ENCODE peak calls at places on chromosomes 12 and 14, in seven cellular contexts. J, N, D, S, G, Q and B are unnamed samples.

GRCh38 chr14:54189358-54190354 is 207.2 kb upstream of the CDKN3 start:
- DNase-seq in J (no peak), N (no peak), D (no peak), S (no peak), G (no peak), Q (peak), B (no peak)

GRCh38 chr12:27220057-27220987 is 23.8 kb upstream of the STK38L start:
- DNase-seq in J (no peak), N (no peak), D (no peak), S (no peak), G (no peak), Q (no peak), B (no peak)

GRCh38 chr12:15756822-15757221 is 32.4 kb downstream of the EPS8 start:
- DNase-seq in J (no peak), N (no peak), D (no peak), S (no peak), G (no peak), Q (no peak), B (no peak)

GRCh38 chr12:81998761-81999378 is 239.7 kb upstream of the PPFIA2 start:
- DNase-seq in J (no peak), N (no peak), D (no peak), S (no peak), G (no peak), Q (no peak), B (no peak)

GRCh38 chr14:100176811-100177327 is 17.4 kb upstream of the DEGS2 start:
- DNase-seq in J (no peak), N (no peak), D (no peak), S (no peak), G (no peak), Q (no peak), B (no peak)

GRCh38 chr12:107929436-107929835 is 154.9 kb downstream of the ASCL4 start:
- DNase-seq in J (no peak), N (no peak), D (no peak), S (no peak), G (peak), Q (no peak), B (peak)

GRCh38 chr12:19201653-19202052 is 72.1 kb downstream of the PLEKHA5 start:
- DNase-seq in J (no peak), N (no peak), D (no peak), S (no peak), G (no peak), Q (no peak), B (no peak)

GRCh38 chr12:94571556-94571955 is 78.8 kb downstream of the TMCC3 start:
- DNase-seq in J (no peak), N (peak), D (peak), S (no peak), G (no peak), Q (peak), B (no peak)

GRCh38 chr12:26831959-26832816 is 806 bp downstream of the ITPR2 start:
- DNase-seq in J (peak), N (peak), D (peak), S (peak), G (peak), Q (peak), B (peak)

GRCh38 chr14:59464651-59465569 is at the start of gene GPR135:
- DNase-seq in J (peak), N (peak), D (peak), S (peak), G (peak), Q (peak), B (peak)

GRCh38 chr14:99817331-99817730 is 24.1 kb downstream of the EML1 start:
- DNase-seq in J (peak), N (no peak), D (no peak), S (no peak), G (no peak), Q (no peak), B (no peak)

GRCh38 chr12:53806689-53807088 is 54.9 kb upstream of the CISTR start:
- DNase-seq in J (no peak), N (no peak), D (no peak), S (no peak), G (no peak), Q (no peak), B (no peak)

GRCh38 chr12:60345442-60345841 is 749.6 kb downstream of the SLC16A7 start:
- DNase-seq in J (no peak), N (no peak), D (no peak), S (no peak), G (no peak), Q (no peak), B (no peak)

GRCh38 chr14:39267592-39268112 is 33.9 kb downstream of the MIA2 start:
- DNase-seq in J (no peak), N (no peak), D (no peak), S (no peak), G (no peak), Q (no peak), B (peak)

GRCh38 chr12:95213119-95213518 is 4.1 kb downstream of the FGD6 start:
- DNase-seq in J (no peak), N (no peak), D (no peak), S (no peak), G (no peak), Q (no peak), B (no peak)

GRCh38 chr12:12272869-12273268 is 6.0 kb upstream of the LRP6 start:
- DNase-seq in J (no peak), N (no peak), D (no peak), S (no peak), G (no peak), Q (no peak), B (no peak)

GRCh38 chr12:100427078-100427477 is 46.6 kb upstream of the NR1H4 start:
- DNase-seq in J (no peak), N (no peak), D (no peak), S (no peak), G (no peak), Q (no peak), B (no peak)

GRCh38 chr12:1606021-1606622 is 11.7 kb upstream of the FBXL14 start:
- DNase-seq in J (peak), N (peak), D (peak), S (peak), G (peak), Q (peak), B (peak)

GRCh38 chr12:49706351-49707126 is 666 bp downstream of the FMNL3 start:
- DNase-seq in J (peak), N (peak), D (no peak), S (no peak), G (peak), Q (peak), B (peak)

GRCh38 chr14:101220921-101221510 is 317.5 kb upstream of the RTL1 start:
- DNase-seq in J (peak), N (no peak), D (no peak), S (no peak), G (no peak), Q (no peak), B (no peak)

GRCh38 chr12:50572760-50573159 is 68.0 kb downstream of the DIP2B start:
- DNase-seq in J (no peak), N (no peak), D (no peak), S (no peak), G (no peak), Q (no peak), B (no peak)

GRCh38 chr14:70882771-70883492 is 24.3 kb upstream of the PCNX1 start:
- DNase-seq in J (no peak), N (no peak), D (no peak), S (no peak), G (no peak), Q (peak), B (no peak)

GRCh38 chr12:52496590-52497071 is 3.6 kb upstream of the KRT6A start:
- DNase-seq in J (peak), N (no peak), D (no peak), S (no peak), G (peak), Q (no peak), B (no peak)

GRCh38 chr12:14261096-14261495 is 104.4 kb upstream of the ATF7IP start:
- DNase-seq in J (no peak), N (peak), D (peak), S (no peak), G (no peak), Q (no peak), B (no peak)

GRCh38 chr12:2333516-2333915 is 280.7 kb downstream of the CACNA1C start:
- DNase-seq in J (no peak), N (no peak), D (no peak), S (no peak), G (no peak), Q (no peak), B (no peak)

GRCh38 chr14:69247691-69248440 is 12.1 kb upstream of the GALNT16 start:
- DNase-seq in J (no peak), N (peak), D (peak), S (peak), G (peak), Q (no peak), B (no peak)

GRCh38 chr14:104280085-104280901 is 141.9 kb downstream of the KIF26A start:
- DNase-seq in J (peak), N (peak), D (peak), S (no peak), G (no peak), Q (no peak), B (no peak)

GRCh38 chr12:120659151-120659525 is 18.7 kb downstream of the CABP1 start:
- DNase-seq in J (no peak), N (no peak), D (no peak), S (no peak), G (no peak), Q (no peak), B (no peak)

GRCh38 chr14:53462931-53463778 is 310.0 kb upstream of the DDHD1 start:
- DNase-seq in J (no peak), N (no peak), D (no peak), S (no peak), G (no peak), Q (no peak), B (no peak)

GRCh38 chr12:109393437-109394345 is 46.0 kb downstream of the MYO1H start:
- DNase-seq in J (no peak), N (no peak), D (peak), S (no peak), G (peak), Q (peak), B (peak)

GRCh38 chr12:69935651-69936100 is 110.6 kb downstream of the MYRFL start:
- DNase-seq in J (no peak), N (no peak), D (no peak), S (peak), G (no peak), Q (no peak), B (no peak)

GRCh38 chr12:90940872-90941499 is 14.0 kb downstream of the CCER1 start:
- DNase-seq in J (no peak), N (no peak), D (no peak), S (no peak), G (no peak), Q (peak), B (peak)

GRCh38 chr14:101814869-101815268 is 53.4 kb downstream of the PPP2R5C start:
- DNase-seq in J (no peak), N (no peak), D (no peak), S (no peak), G (no peak), Q (no peak), B (no peak)

GRCh38 chr14:64637735-64638473 is 66.3 kb upstream of the PLEKHG3 start:
- DNase-seq in J (no peak), N (no peak), D (no peak), S (no peak), G (no peak), Q (no peak), B (no peak)

GRCh38 chr14:64639340-64639821 is 64.8 kb upstream of the PLEKHG3 start:
- DNase-seq in J (peak), N (no peak), D (no peak), S (no peak), G (no peak), Q (no peak), B (no peak)

GRCh38 chr14:64636980-64637429 is 67.2 kb upstream of the PLEKHG3 start:
- DNase-seq in J (no peak), N (no peak), D (no peak), S (no peak), G (no peak), Q (no peak), B (no peak)

GRCh38 chr14:64640839-64641238 is 63.4 kb upstream of the PLEKHG3 start:
- DNase-seq in J (no peak), N (no peak), D (no peak), S (no peak), G (no peak), Q (no peak), B (no peak)

DNA sequence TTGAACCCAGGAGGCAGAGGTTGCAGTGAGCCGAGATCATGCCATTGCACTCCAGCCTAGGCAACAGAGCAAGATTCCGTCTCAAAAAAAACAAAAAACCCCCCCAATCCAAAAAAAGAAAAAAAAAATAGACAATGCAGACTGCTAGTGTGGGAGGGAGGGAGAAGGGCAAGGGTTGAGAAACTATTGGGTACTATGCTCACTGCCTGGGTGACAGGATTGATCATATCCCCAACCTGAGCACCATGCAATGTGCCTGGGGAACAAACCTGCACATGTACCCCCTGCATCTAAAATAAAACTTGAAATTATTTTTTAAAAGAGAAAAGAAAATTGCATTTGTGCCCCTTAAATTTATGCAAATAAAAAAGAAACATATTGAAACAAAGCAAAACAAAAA is 65.6 kb upstream of the PLEKHG3 start:
- DNase-seq in J (no peak), N (no peak), D (no peak), S (no peak), G (no peak), Q (no peak), B (no peak)
- TF ChIP-seq POLR2A in J (no peak), N (no peak), D (no peak), S (no peak), G (no peak), Q (no peak), B (no peak)

GRCh38 chr14:103213331-103213730 is 90.1 kb downstream of the TNFAIP2 start:
- DNase-seq in J (no peak), N (no peak), D (no peak), S (no peak), G (no peak), Q (no peak), B (no peak)
- TF ChIP-seq POLR2A in J (no peak), N (no peak), D (no peak), S (no peak), G (no peak), Q (no peak), B (no peak)

GRCh38 chr14:92880351-92880750 is 42.6 kb upstream of the CHGA start:
- DNase-seq in J (no peak), N (no peak), D (no peak), S (no peak), G (no peak), Q (no peak), B (no peak)
- TF ChIP-seq POLR2A in J (no peak), N (no peak), D (no peak), S (no peak), G (no peak), Q (no peak), B (no peak)

GRCh38 chr12:106247731-106248176 is at the start of gene CKAP4:
- DNase-seq in J (peak), N (peak), D (peak), S (peak), G (peak), Q (peak), B (no peak)
- TF ChIP-seq POLR2A in J (no peak), N (no peak), D (peak), S (no peak), G (no peak), Q (no peak), B (no peak)

GRCh38 chr14:24145700-24146621 is at the start of gene PSME2:
- DNase-seq in J (no peak), N (no peak), D (no peak), S (no peak), G (no peak), Q (peak), B (no peak)

GRCh38 chr14:24146622-24146977 is 190 bp upstream of the PSME2 start:
- DNase-seq in J (peak), N (peak), D (peak), S (peak), G (peak), Q (peak), B (peak)

GRCh38 chr14:24147761-24148428 is 597 bp downstream of the RNF31 start:
- DNase-seq in J (peak), N (no peak), D (no peak), S (no peak), G (no peak), Q (no peak), B (no peak)

GRCh38 chr14:24145219-24145618 is 1.2 kb downstream of the PSME2 start:
- DNase-seq in J (no peak), N (no peak), D (no peak), S (no peak), G (no peak), Q (no peak), B (no peak)

GRCh38 chr14:24146978-24147760 is at the start of gene RNF31:
- DNase-seq in J (peak), N (peak), D (peak), S (peak), G (peak), Q (peak), B (peak)
- TF ChIP-seq POLR2A in J (no peak), N (no peak), D (peak), S (no peak), G (no peak), Q (peak), B (peak)

DNA sequence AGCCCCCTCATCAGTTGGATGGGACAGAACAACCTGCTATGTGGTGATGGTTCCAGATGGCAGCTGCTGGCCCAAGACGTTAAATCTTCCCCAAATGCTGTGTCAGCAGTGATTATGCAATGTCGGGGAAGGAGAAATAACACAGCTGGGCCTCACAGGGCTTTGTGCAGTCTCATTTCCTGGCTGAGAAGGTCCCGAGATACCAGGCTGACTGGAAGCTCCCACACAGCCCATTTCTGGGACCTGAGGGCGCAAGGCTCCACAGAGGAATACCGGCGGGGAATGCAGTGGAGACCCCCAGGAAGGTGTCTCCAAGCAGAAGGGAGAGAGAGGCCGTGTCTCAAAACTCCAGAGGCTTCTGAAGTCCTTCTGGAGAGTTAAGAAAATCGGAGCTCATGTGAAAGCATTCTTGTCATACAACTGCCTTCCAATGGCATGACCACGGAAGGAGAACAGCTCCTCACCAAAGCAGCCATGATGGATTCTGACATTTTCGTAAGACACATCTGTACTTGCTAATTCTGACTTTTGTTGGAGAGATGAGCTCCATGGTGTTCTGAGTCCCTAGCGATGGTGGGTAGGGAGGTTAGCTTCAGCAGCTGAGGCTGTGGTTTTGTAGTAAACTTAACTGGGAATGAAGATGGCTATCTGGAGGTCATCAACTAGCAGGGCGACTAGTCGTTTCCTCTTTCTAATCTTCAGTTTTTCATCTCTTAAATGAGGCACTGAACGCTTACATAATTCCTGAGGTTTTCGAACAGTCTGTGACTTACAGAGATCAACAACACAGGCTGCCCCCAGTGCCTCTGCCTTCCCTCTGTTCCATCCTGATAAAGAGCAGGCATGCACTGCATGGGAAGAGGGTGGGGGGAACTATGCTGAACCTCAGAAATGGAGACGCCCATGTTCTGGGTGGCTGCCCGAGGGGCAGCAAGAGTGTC is 28.4 kb upstream of the DICER1 start:
- DNase-seq in J (peak), N (peak), D (peak), S (no peak), G (peak), Q (peak), B (peak)
- TF ChIP-seq POLR2A in J (no peak), N (no peak), D (no peak), S (no peak), G (no peak), Q (peak), B (no peak)

DNA sequence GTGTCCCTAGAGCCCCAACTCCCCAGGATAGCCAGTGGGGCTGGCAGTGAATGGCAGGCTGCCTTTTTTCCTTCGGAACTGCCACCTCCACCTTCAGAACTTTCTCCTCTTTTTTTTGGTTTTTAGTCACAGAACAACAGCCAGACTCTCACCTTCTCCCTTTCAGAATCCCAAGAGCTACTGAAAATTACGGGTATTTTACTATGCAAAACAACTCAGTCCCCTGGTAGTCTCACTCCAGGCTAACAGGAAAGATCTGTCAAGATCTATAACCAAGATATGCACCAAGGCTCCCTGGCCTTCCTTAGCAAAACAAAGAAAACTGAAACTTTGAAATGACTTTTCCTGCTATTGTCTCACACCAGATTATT is 12.5 kb downstream of the PLEKHG6 start:
- DNase-seq in J (no peak), N (no peak), D (no peak), S (no peak), G (no peak), Q (no peak), B (no peak)
- TF ChIP-seq POLR2A in J (no peak), N (no peak), D (no peak), S (no peak), G (no peak), Q (no peak), B (no peak)